ENCODE peak calls at places on chromosomes 3 and 15, in nine cellular contexts. One of them, this sample, is unnamed.

GRCh38 chr3:152203677-152204076 is 65.1 kb upstream of the MBNL1 start:
- DNase-seq in neural progenitor cell: no peak
- DNase-seq in right atrium auricular region: no peak
- DNase-seq in K562: no peak
- DNase-seq in RWPE1: no peak
- DNase-seq in CD8-positive, alpha-beta memory T cell: no peak
- DNase-seq in suprapubic skin: no peak
- DNase-seq in HepG2: no peak
- DNase-seq in brain microvascular endothelial cell: no peak
- DNase-seq in this sample: peak

GRCh38 chr15:70356919-70357318 is 259.2 kb upstream of the TLE3 start:
- DNase-seq in neural progenitor cell: no peak
- DNase-seq in HepG2: no peak
- DNase-seq in brain microvascular endothelial cell: peak
- DNase-seq in right atrium auricular region: peak
- DNase-seq in RWPE1: no peak
- DNase-seq in suprapubic skin: no peak
- DNase-seq in CD8-positive, alpha-beta memory T cell: no peak
- DNase-seq in K562: no peak
- DNase-seq in this sample: no peak

GRCh38 chr3:129312021-129312639 is 33.5 kb downstream of the HMCES start:
- DNase-seq in CD8-positive, alpha-beta memory T cell: no peak
- DNase-seq in suprapubic skin: peak
- DNase-seq in RWPE1: no peak
- DNase-seq in neural progenitor cell: no peak
- DNase-seq in brain microvascular endothelial cell: no peak
- DNase-seq in HepG2: no peak
- DNase-seq in K562: no peak
- DNase-seq in right atrium auricular region: no peak
- DNase-seq in this sample: peak

GRCh38 chr3:184050217-184050847 is 2.5 kb upstream of the HTR3C start:
- DNase-seq in brain microvascular endothelial cell: no peak
- DNase-seq in RWPE1: no peak
- DNase-seq in right atrium auricular region: no peak
- DNase-seq in CD8-positive, alpha-beta memory T cell: no peak
- DNase-seq in K562: no peak
- DNase-seq in neural progenitor cell: no peak
- DNase-seq in HepG2: no peak
- DNase-seq in suprapubic skin: no peak
- DNase-seq in this sample: no peak

GRCh38 chr3:135991621-135992020 is 26.1 kb downstream of the PPP2R3A start:
- DNase-seq in right atrium auricular region: no peak
- DNase-seq in brain microvascular endothelial cell: no peak
- DNase-seq in CD8-positive, alpha-beta memory T cell: no peak
- DNase-seq in RWPE1: no peak
- DNase-seq in neural progenitor cell: no peak
- DNase-seq in HepG2: no peak
- DNase-seq in suprapubic skin: no peak
- DNase-seq in K562: no peak
- DNase-seq in this sample: no peak

GRCh38 chr3:29777869-29778268 is 497.0 kb downstream of the RBMS3 start:
- DNase-seq in RWPE1: no peak
- DNase-seq in HepG2: no peak
- DNase-seq in right atrium auricular region: no peak
- DNase-seq in CD8-positive, alpha-beta memory T cell: no peak
- DNase-seq in suprapubic skin: no peak
- DNase-seq in neural progenitor cell: no peak
- DNase-seq in K562: no peak
- DNase-seq in brain microvascular endothelial cell: no peak
- DNase-seq in this sample: no peak

GRCh38 chr15:98077186-98077585 is 116.7 kb downstream of the ARRDC4 start:
- DNase-seq in right atrium auricular region: no peak
- DNase-seq in neural progenitor cell: no peak
- DNase-seq in K562: peak
- DNase-seq in brain microvascular endothelial cell: no peak
- DNase-seq in CD8-positive, alpha-beta memory T cell: no peak
- DNase-seq in RWPE1: peak
- DNase-seq in suprapubic skin: no peak
- DNase-seq in HepG2: no peak
- DNase-seq in this sample: no peak

GRCh38 chr3:189455009-189455408 is 176.2 kb upstream of the TP63 start:
- DNase-seq in CD8-positive, alpha-beta memory T cell: no peak
- DNase-seq in RWPE1: no peak
- DNase-seq in brain microvascular endothelial cell: no peak
- DNase-seq in neural progenitor cell: no peak
- DNase-seq in K562: no peak
- DNase-seq in HepG2: no peak
- DNase-seq in right atrium auricular region: no peak
- DNase-seq in suprapubic skin: no peak
- DNase-seq in this sample: no peak

GRCh38 chr3:62051506-62051905 is 321.8 kb downstream of the FEZF2 start:
- DNase-seq in right atrium auricular region: no peak
- DNase-seq in brain microvascular endothelial cell: peak
- DNase-seq in suprapubic skin: no peak
- DNase-seq in RWPE1: peak
- DNase-seq in CD8-positive, alpha-beta memory T cell: no peak
- DNase-seq in K562: peak
- DNase-seq in neural progenitor cell: peak
- DNase-seq in HepG2: peak
- DNase-seq in this sample: peak

GRCh38 chr3:110414851-110415250 is 656.8 kb upstream of the NECTIN3 start:
- DNase-seq in HepG2: peak
- DNase-seq in brain microvascular endothelial cell: peak
- DNase-seq in right atrium auricular region: no peak
- DNase-seq in RWPE1: peak
- DNase-seq in CD8-positive, alpha-beta memory T cell: no peak
- DNase-seq in neural progenitor cell: no peak
- DNase-seq in suprapubic skin: no peak
- DNase-seq in K562: no peak
- DNase-seq in this sample: peak

GRCh38 chr15:43204016-43204901 is 16.6 kb downstream of the EPB42 start:
- DNase-seq in neural progenitor cell: peak
- DNase-seq in brain microvascular endothelial cell: peak
- DNase-seq in CD8-positive, alpha-beta memory T cell: peak
- DNase-seq in suprapubic skin: no peak
- DNase-seq in K562: peak
- DNase-seq in HepG2: peak
- DNase-seq in RWPE1: peak
- DNase-seq in right atrium auricular region: no peak
- DNase-seq in this sample: peak

GRCh38 chr3:197352382-197352781 is 54.0 kb upstream of the DLG1 start:
- DNase-seq in HepG2: no peak
- DNase-seq in neural progenitor cell: no peak
- DNase-seq in CD8-positive, alpha-beta memory T cell: no peak
- DNase-seq in brain microvascular endothelial cell: peak
- DNase-seq in RWPE1: no peak
- DNase-seq in right atrium auricular region: peak
- DNase-seq in K562: peak
- DNase-seq in suprapubic skin: no peak
- DNase-seq in this sample: peak

GRCh38 chr15:49962044-49962602 is 156.9 kb downstream of the ATP8B4 start:
- DNase-seq in RWPE1: no peak
- DNase-seq in right atrium auricular region: no peak
- DNase-seq in CD8-positive, alpha-beta memory T cell: no peak
- DNase-seq in suprapubic skin: no peak
- DNase-seq in brain microvascular endothelial cell: no peak
- DNase-seq in K562: no peak
- DNase-seq in HepG2: no peak
- DNase-seq in neural progenitor cell: no peak
- DNase-seq in this sample: no peak

GRCh38 chr3:2303567-2303966 is 204.9 kb downstream of the CNTN4 start:
- DNase-seq in RWPE1: no peak
- DNase-seq in HepG2: no peak
- DNase-seq in neural progenitor cell: peak
- DNase-seq in right atrium auricular region: no peak
- DNase-seq in brain microvascular endothelial cell: peak
- DNase-seq in suprapubic skin: no peak
- DNase-seq in K562: peak
- DNase-seq in CD8-positive, alpha-beta memory T cell: no peak
- DNase-seq in this sample: no peak

GRCh38 chr3:190385835-190386688 is 1.9 kb upstream of the CLDN16 start:
- DNase-seq in suprapubic skin: no peak
- DNase-seq in right atrium auricular region: no peak
- DNase-seq in HepG2: peak
- DNase-seq in K562: no peak
- DNase-seq in RWPE1: peak
- DNase-seq in neural progenitor cell: no peak
- DNase-seq in CD8-positive, alpha-beta memory T cell: no peak
- DNase-seq in brain microvascular endothelial cell: peak
- DNase-seq in this sample: peak

GRCh38 chr15:92117301-92117731 is 263.8 kb downstream of the SLCO3A1 start:
- DNase-seq in suprapubic skin: no peak
- DNase-seq in RWPE1: no peak
- DNase-seq in K562: no peak
- DNase-seq in brain microvascular endothelial cell: no peak
- DNase-seq in neural progenitor cell: no peak
- DNase-seq in HepG2: no peak
- DNase-seq in right atrium auricular region: no peak
- DNase-seq in CD8-positive, alpha-beta memory T cell: no peak
- DNase-seq in this sample: no peak

DNA sequence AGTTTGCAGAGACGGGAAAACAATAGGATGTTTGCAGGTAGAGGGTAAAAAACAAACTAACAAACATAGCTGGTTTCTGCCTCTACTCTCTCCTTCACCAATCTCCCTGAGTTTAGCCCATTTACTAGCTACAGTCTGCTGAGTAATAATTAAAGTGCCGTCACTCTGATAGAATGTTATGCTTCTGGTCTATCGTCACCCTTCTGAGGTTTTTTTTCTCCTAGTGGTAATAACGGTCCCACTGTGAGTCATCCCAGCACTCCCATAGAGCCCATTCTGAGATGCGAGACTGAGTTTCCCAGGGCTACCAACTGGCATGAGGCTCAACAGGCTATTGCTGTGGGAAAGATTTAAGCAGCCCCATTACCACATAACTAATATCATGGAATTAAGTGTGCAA is 56.4 kb downstream of the PLAAT1 start:
- DNase-seq in neural progenitor cell: no peak
- DNase-seq in K562: no peak
- DNase-seq in suprapubic skin: no peak
- DNase-seq in HepG2: no peak
- DNase-seq in brain microvascular endothelial cell: no peak
- DNase-seq in CD8-positive, alpha-beta memory T cell: no peak
- DNase-seq in right atrium auricular region: no peak
- DNase-seq in RWPE1: no peak
- DNase-seq in this sample: no peak
- H3K27ac ChIP-seq in neural progenitor cell: no peak
- H3K27ac ChIP-seq in K562: no peak
- H3K27ac ChIP-seq in suprapubic skin: no peak
- H3K27ac ChIP-seq in HepG2: no peak
- H3K27ac ChIP-seq in brain microvascular endothelial cell: no peak
- H3K27ac ChIP-seq in CD8-positive, alpha-beta memory T cell: no peak
- H3K27ac ChIP-seq in right atrium auricular region: no peak
- H3K27ac ChIP-seq in RWPE1: no peak
- H3K27ac ChIP-seq in this sample: no peak

GRCh38 chr3:48989126-48989795 is 780 bp upstream of the P4HTM start:
- DNase-seq in suprapubic skin: peak
- DNase-seq in right atrium auricular region: no peak
- DNase-seq in CD8-positive, alpha-beta memory T cell: no peak
- DNase-seq in HepG2: no peak
- DNase-seq in RWPE1: no peak
- DNase-seq in neural progenitor cell: no peak
- DNase-seq in brain microvascular endothelial cell: no peak
- DNase-seq in K562: no peak
- DNase-seq in this sample: peak
- H3K27ac ChIP-seq in suprapubic skin: peak
- H3K27ac ChIP-seq in right atrium auricular region: peak
- H3K27ac ChIP-seq in CD8-positive, alpha-beta memory T cell: peak
- H3K27ac ChIP-seq in HepG2: no peak
- H3K27ac ChIP-seq in RWPE1: peak
- H3K27ac ChIP-seq in neural progenitor cell: peak
- H3K27ac ChIP-seq in brain microvascular endothelial cell: peak
- H3K27ac ChIP-seq in K562: peak
- H3K27ac ChIP-seq in this sample: peak

DNA sequence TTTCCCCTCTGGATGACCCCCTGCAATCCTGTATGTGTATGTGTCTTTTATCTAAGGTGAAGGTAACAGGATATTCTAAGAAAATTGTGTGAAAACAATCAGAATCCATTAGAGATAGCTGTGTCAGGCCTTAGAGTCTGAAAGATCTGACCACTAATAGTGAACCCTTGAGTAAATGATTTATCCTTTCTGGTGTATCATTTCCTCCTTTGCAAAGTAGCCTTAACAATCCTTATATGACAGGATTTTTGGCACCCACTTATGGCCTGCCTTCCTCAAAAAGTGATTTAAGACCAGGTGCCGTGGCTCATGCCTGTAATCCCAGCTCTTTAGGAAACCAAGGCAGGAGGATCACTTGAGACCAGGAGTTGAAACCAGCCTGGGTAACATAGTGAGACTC is 110.2 kb downstream of the RBPMS2 start:
- DNase-seq in neural progenitor cell: no peak
- DNase-seq in right atrium auricular region: no peak
- DNase-seq in CD8-positive, alpha-beta memory T cell: no peak
- DNase-seq in HepG2: no peak
- DNase-seq in brain microvascular endothelial cell: no peak
- DNase-seq in suprapubic skin: no peak
- DNase-seq in K562: no peak
- DNase-seq in RWPE1: no peak
- DNase-seq in this sample: no peak
- H3K27ac ChIP-seq in neural progenitor cell: no peak
- H3K27ac ChIP-seq in right atrium auricular region: no peak
- H3K27ac ChIP-seq in CD8-positive, alpha-beta memory T cell: no peak
- H3K27ac ChIP-seq in HepG2: no peak
- H3K27ac ChIP-seq in brain microvascular endothelial cell: no peak
- H3K27ac ChIP-seq in suprapubic skin: no peak
- H3K27ac ChIP-seq in K562: no peak
- H3K27ac ChIP-seq in RWPE1: no peak
- H3K27ac ChIP-seq in this sample: no peak

GRCh38 chr3:69408542-69408941 is 22.7 kb upstream of the FRMD4B start:
- DNase-seq in neural progenitor cell: no peak
- DNase-seq in K562: no peak
- DNase-seq in right atrium auricular region: no peak
- DNase-seq in HepG2: no peak
- DNase-seq in suprapubic skin: no peak
- DNase-seq in brain microvascular endothelial cell: no peak
- DNase-seq in RWPE1: no peak
- DNase-seq in CD8-positive, alpha-beta memory T cell: no peak
- DNase-seq in this sample: no peak

GRCh38 chr3:69411331-69411730 is 25.4 kb upstream of the FRMD4B start:
- DNase-seq in RWPE1: peak
- DNase-seq in suprapubic skin: no peak
- DNase-seq in HepG2: no peak
- DNase-seq in brain microvascular endothelial cell: peak
- DNase-seq in neural progenitor cell: no peak
- DNase-seq in K562: no peak
- DNase-seq in CD8-positive, alpha-beta memory T cell: no peak
- DNase-seq in right atrium auricular region: no peak
- DNase-seq in this sample: peak

GRCh38 chr3:69410301-69410700 is 24.4 kb upstream of the FRMD4B start:
- DNase-seq in CD8-positive, alpha-beta memory T cell: peak
- DNase-seq in brain microvascular endothelial cell: peak
- DNase-seq in K562: peak
- DNase-seq in right atrium auricular region: peak
- DNase-seq in neural progenitor cell: peak
- DNase-seq in suprapubic skin: peak
- DNase-seq in HepG2: peak
- DNase-seq in RWPE1: peak
- DNase-seq in this sample: peak

GRCh38 chr3:69408989-69409388 is 23.1 kb upstream of the FRMD4B start:
- DNase-seq in right atrium auricular region: no peak
- DNase-seq in neural progenitor cell: no peak
- DNase-seq in RWPE1: no peak
- DNase-seq in suprapubic skin: no peak
- DNase-seq in brain microvascular endothelial cell: no peak
- DNase-seq in K562: no peak
- DNase-seq in HepG2: no peak
- DNase-seq in CD8-positive, alpha-beta memory T cell: no peak
- DNase-seq in this sample: no peak

GRCh38 chr3:69409831-69410230 is 23.9 kb upstream of the FRMD4B start:
- DNase-seq in neural progenitor cell: no peak
- DNase-seq in right atrium auricular region: no peak
- DNase-seq in CD8-positive, alpha-beta memory T cell: no peak
- DNase-seq in RWPE1: no peak
- DNase-seq in suprapubic skin: no peak
- DNase-seq in K562: no peak
- DNase-seq in brain microvascular endothelial cell: no peak
- DNase-seq in HepG2: no peak
- DNase-seq in this sample: no peak
- H3K27ac ChIP-seq in neural progenitor cell: no peak
- H3K27ac ChIP-seq in right atrium auricular region: no peak
- H3K27ac ChIP-seq in CD8-positive, alpha-beta memory T cell: no peak
- H3K27ac ChIP-seq in RWPE1: no peak
- H3K27ac ChIP-seq in suprapubic skin: peak
- H3K27ac ChIP-seq in K562: no peak
- H3K27ac ChIP-seq in brain microvascular endothelial cell: no peak
- H3K27ac ChIP-seq in HepG2: no peak
- H3K27ac ChIP-seq in this sample: no peak